ENCODE peak calls at places on chromosomes 11 and 22, in five cellular contexts. One of them, this sample, is unnamed.

GRCh38 chr22:20966883-20967696 is at the start of gene AIFM3:
- DNase-seq in B cell: no peak
- DNase-seq in adrenal gland: no peak
- DNase-seq in Peyer's patch: no peak
- DNase-seq in Calu3: no peak
- DNase-seq in this sample: no peak

GRCh38 chr11:109597336-109597735 is 175.3 kb downstream of the C11orf87 start:
- DNase-seq in B cell: no peak
- DNase-seq in adrenal gland: no peak
- DNase-seq in Peyer's patch: no peak
- DNase-seq in Calu3: no peak
- DNase-seq in this sample: no peak

GRCh38 chr11:64745219-64745522 is 1.2 kb upstream of the RASGRP2 start:
- DNase-seq in B cell: peak; percentile 96
- DNase-seq in adrenal gland: peak; percentile 82
- DNase-seq in Peyer's patch: peak; percentile 96
- DNase-seq in Calu3: no peak
- DNase-seq in this sample: peak; percentile 71

GRCh38 chr22:44380716-44381500 is 68.2 kb upstream of the SHISAL1 start:
- DNase-seq in B cell: no peak
- DNase-seq in adrenal gland: no peak
- DNase-seq in Peyer's patch: no peak
- DNase-seq in Calu3: no peak
- DNase-seq in this sample: no peak

GRCh38 chr11:34219279-34219678 is 113.8 kb downstream of the NAT10 start:
- DNase-seq in B cell: no peak
- DNase-seq in adrenal gland: no peak
- DNase-seq in Peyer's patch: no peak
- DNase-seq in Calu3: no peak
- DNase-seq in this sample: no peak

GRCh38 chr11:45560153-45560934 is 105.1 kb downstream of the CHST1 start:
- DNase-seq in B cell: no peak
- DNase-seq in adrenal gland: no peak
- DNase-seq in Peyer's patch: no peak
- DNase-seq in Calu3: no peak
- DNase-seq in this sample: no peak

GRCh38 chr11:69104212-69104855 is 51.4 kb upstream of the SMIM38 start:
- DNase-seq in B cell: no peak
- DNase-seq in adrenal gland: no peak
- DNase-seq in Peyer's patch: no peak
- DNase-seq in Calu3: no peak
- DNase-seq in this sample: no peak

GRCh38 chr11:304915-305833 is 2.4 kb upstream of the IFITM2 start:
- DNase-seq in B cell: peak; percentile 63
- DNase-seq in adrenal gland: peak; percentile 86
- DNase-seq in Peyer's patch: peak; percentile 82
- DNase-seq in Calu3: peak; percentile 59
- DNase-seq in this sample: peak; percentile 65

GRCh38 chr22:45828836-45829235 is 148.1 kb downstream of the WNT7B start:
- DNase-seq in B cell: no peak
- DNase-seq in adrenal gland: no peak
- DNase-seq in Peyer's patch: no peak
- DNase-seq in Calu3: no peak
- DNase-seq in this sample: no peak

GRCh38 chr11:114775849-114776621 is 97.7 kb downstream of the NXPE2 start:
- DNase-seq in B cell: no peak
- DNase-seq in adrenal gland: peak; percentile 59
- DNase-seq in Peyer's patch: no peak
- DNase-seq in Calu3: no peak
- DNase-seq in this sample: no peak

GRCh38 chr11:60942970-60943565 is 8.9 kb downstream of the SLC15A3 start:
- DNase-seq in B cell: no peak
- DNase-seq in adrenal gland: no peak
- DNase-seq in Peyer's patch: no peak
- DNase-seq in Calu3: peak; percentile 76
- DNase-seq in this sample: peak; percentile 80

GRCh38 chr11:60946601-60947265 is 5.2 kb downstream of the SLC15A3 start:
- DNase-seq in B cell: no peak
- DNase-seq in adrenal gland: no peak
- DNase-seq in Peyer's patch: no peak
- DNase-seq in Calu3: no peak
- DNase-seq in this sample: no peak

GRCh38 chr11:60945295-60945667 is 6.7 kb downstream of the SLC15A3 start:
- DNase-seq in B cell: no peak
- DNase-seq in adrenal gland: no peak
- DNase-seq in Peyer's patch: no peak
- DNase-seq in Calu3: no peak
- DNase-seq in this sample: no peak

GRCh38 chr11:60942207-60942606 is 9.8 kb downstream of the SLC15A3 start:
- DNase-seq in B cell: no peak
- DNase-seq in adrenal gland: no peak
- DNase-seq in Peyer's patch: no peak
- DNase-seq in Calu3: no peak
- DNase-seq in this sample: no peak

GRCh38 chr11:60944504-60945294 is 7.3 kb downstream of the SLC15A3 start:
- DNase-seq in B cell: no peak
- DNase-seq in adrenal gland: no peak
- DNase-seq in Peyer's patch: no peak
- DNase-seq in Calu3: no peak
- DNase-seq in this sample: no peak
- TF ChIP-seq CTCF in B cell: no peak
- TF ChIP-seq CTCF in adrenal gland: no peak
- TF ChIP-seq CTCF in Peyer's patch: no peak
- TF ChIP-seq CTCF in Calu3: no peak
- TF ChIP-seq CTCF in this sample: no peak

GRCh38 chr11:101441747-101442146 is 142.1 kb downstream of the TRPC6 start:
- DNase-seq in B cell: no peak
- DNase-seq in adrenal gland: peak; percentile 70
- DNase-seq in Peyer's patch: no peak
- DNase-seq in Calu3: peak; percentile 30
- DNase-seq in this sample: peak; percentile 88

GRCh38 chr11:101444851-101445250 is 139.0 kb downstream of the TRPC6 start:
- DNase-seq in B cell: no peak
- DNase-seq in adrenal gland: no peak
- DNase-seq in Peyer's patch: no peak
- DNase-seq in Calu3: no peak
- DNase-seq in this sample: no peak

GRCh38 chr11:101444164-101444563 is 139.6 kb downstream of the TRPC6 start:
- DNase-seq in B cell: no peak
- DNase-seq in adrenal gland: peak; percentile 67
- DNase-seq in Peyer's patch: no peak
- DNase-seq in Calu3: peak; percentile 21
- DNase-seq in this sample: peak; percentile 72

GRCh38 chr11:101442936-101443521 is 140.8 kb downstream of the TRPC6 start:
- DNase-seq in B cell: no peak
- DNase-seq in adrenal gland: no peak
- DNase-seq in Peyer's patch: no peak
- DNase-seq in Calu3: no peak
- DNase-seq in this sample: no peak

DNA sequence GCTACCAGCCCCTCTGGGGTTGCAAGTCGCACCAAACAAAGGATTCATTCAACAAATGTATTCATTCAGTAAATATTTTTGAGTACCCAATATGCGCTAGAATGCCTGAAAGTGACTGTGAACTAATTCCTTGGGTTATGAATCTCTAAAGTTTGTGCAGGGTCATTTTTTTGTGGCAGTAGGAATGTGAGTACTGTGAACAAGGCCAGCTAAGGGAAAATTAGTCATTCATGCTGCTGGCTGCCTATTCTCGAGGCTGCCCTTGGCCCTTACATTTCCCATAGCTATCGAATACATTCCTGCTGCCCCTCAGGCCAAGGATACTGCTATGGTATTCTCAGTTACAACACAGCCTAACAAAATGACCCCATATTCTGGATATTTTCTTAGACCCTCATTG is 141.6 kb downstream of the TRPC6 start:
- DNase-seq in B cell: no peak
- DNase-seq in adrenal gland: peak; percentile 61
- DNase-seq in Peyer's patch: no peak
- DNase-seq in Calu3: no peak
- DNase-seq in this sample: no peak
- TF ChIP-seq CTCF in B cell: no peak
- TF ChIP-seq CTCF in adrenal gland: no peak
- TF ChIP-seq CTCF in Peyer's patch: no peak
- TF ChIP-seq CTCF in Calu3: no peak
- TF ChIP-seq CTCF in this sample: no peak

DNA sequence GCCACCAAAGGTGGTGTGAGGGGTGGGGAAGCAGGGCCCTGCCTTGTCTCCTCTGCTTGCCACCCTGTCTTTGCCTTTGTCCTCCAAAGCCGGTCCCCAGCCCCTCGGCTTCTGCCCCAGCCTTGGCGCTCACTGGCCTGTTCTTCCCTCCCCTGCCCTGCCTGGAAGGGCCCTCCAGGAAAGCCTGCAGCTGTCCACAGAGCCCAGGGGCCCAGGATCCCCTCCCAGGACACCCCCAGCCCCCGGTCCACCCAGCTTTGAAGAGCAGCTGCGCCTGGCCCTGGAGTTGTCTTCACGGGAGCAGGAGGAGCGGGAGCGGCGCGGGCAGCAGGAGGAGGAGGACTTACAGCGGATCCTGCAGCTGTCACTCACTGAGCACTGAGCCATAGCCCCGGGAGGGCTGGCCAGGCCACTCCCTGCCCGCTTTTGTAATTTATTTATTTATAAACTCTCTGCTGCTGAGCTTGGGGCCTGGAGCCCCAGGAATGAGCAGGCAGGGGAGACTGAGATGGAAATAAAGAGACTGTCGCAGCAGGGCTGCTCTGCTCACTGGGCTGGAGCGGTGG is 1.3 kb upstream of the SSH3 start:
- DNase-seq in B cell: peak; percentile 25
- DNase-seq in adrenal gland: peak; percentile 74
- DNase-seq in Peyer's patch: no peak
- DNase-seq in Calu3: no peak
- DNase-seq in this sample: peak; percentile 67
- TF ChIP-seq CTCF in B cell: no peak
- TF ChIP-seq CTCF in adrenal gland: no peak
- TF ChIP-seq CTCF in Peyer's patch: no peak
- TF ChIP-seq CTCF in Calu3: no peak
- TF ChIP-seq CTCF in this sample: no peak

DNA sequence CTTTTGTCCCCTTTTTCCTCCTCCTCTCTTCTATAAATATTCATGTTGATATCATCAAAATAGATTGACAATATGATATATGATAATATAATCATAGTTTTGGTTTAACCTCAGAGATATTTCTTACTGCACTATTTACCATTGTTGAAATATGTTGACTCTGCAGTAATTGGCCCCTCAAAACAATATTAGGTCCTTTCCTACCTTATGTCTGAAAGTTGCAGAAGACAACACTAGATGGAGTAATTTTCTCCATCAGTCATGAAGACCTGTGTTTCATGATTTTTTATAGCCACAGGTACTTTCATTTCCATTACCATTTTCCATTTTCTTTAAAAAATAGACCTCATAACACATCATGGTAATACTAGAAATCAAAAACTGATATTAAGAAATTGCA is 284.4 kb downstream of the LUZP2 start:
- DNase-seq in B cell: no peak
- DNase-seq in adrenal gland: no peak
- DNase-seq in Peyer's patch: no peak
- DNase-seq in Calu3: no peak
- DNase-seq in this sample: no peak
- TF ChIP-seq CTCF in B cell: no peak
- TF ChIP-seq CTCF in adrenal gland: no peak
- TF ChIP-seq CTCF in Peyer's patch: no peak
- TF ChIP-seq CTCF in Calu3: no peak
- TF ChIP-seq CTCF in this sample: peak; percentile 28

DNA sequence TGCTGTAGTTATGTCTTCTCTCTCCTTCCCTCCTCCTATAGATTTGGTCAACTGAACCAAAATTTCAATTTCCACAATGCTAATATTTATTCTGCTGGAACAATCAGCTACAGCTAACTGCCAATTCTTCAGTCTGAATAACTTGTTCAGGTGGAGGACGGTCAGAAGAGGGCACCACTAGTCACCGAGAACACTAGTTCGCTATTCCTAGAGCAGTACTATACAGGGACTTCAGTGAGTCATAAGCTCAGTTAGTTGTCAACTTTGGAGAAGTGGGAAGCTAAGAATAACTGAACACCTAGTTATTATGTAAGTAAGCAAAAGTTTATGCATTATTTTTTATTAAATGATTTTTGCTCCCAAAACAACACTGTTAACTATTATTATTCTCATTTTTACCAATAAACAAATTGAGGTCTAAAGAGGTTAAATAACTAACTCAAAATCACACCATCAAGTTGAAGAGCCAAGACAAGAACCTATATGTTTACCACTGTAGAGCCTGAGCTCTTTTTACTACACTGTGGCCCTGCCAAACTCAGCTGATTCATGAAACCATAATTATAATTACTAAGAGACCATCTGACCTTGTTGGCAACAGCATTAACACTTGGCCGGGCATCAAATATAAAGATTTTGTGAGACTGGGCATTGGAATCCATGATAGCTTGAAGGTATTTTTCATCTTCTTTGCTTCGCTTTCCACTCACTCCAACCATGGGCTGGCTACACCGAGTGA is 59.0 kb downstream of the CEP57 start:
- DNase-seq in B cell: no peak
- DNase-seq in adrenal gland: peak; percentile 70
- DNase-seq in Peyer's patch: no peak
- DNase-seq in Calu3: peak; percentile 38
- DNase-seq in this sample: peak; percentile 41
- TF ChIP-seq CTCF in B cell: no peak
- TF ChIP-seq CTCF in adrenal gland: peak; percentile 43
- TF ChIP-seq CTCF in Peyer's patch: no peak
- TF ChIP-seq CTCF in Calu3: no peak
- TF ChIP-seq CTCF in this sample: no peak